ENCODE peak calls at places on chromosome 6, in eight cellular contexts. F, N, U, T, I, E, C and Q are unnamed samples.

GRCh38 chr6:35218021-35218420 is 4.3 kb downstream of the SCUBE3 start:
- DNase-seq in F (no peak), N (no peak), U (no peak), T (no peak), I (no peak), E (no peak), C (no peak), Q (no peak)

GRCh38 chr6:105835373-105835772 is 250.8 kb upstream of the PRDM1 start:
- DNase-seq in F (no peak), N (peak), U (peak), T (no peak), I (no peak), E (peak), C (no peak), Q (no peak)

GRCh38 chr6:89291256-89291819 is 23.8 kb downstream of the GABRR2 start:
- DNase-seq in F (peak), N (no peak), U (no peak), T (no peak), I (no peak), E (no peak), C (no peak), Q (no peak)

GRCh38 chr6:48917233-48917632 is 545.8 kb downstream of the MMUT start:
- DNase-seq in F (no peak), N (no peak), U (no peak), T (no peak), I (no peak), E (no peak), C (no peak), Q (no peak)

GRCh38 chr6:37483917-37484785 is 15.5 kb downstream of the CCDC167 start:
- DNase-seq in F (no peak), N (peak), U (peak), T (no peak), I (peak), E (no peak), C (peak), Q (no peak)

GRCh38 chr6:121826156-121826810 is 390.8 kb downstream of the GJA1 start:
- DNase-seq in F (no peak), N (no peak), U (peak), T (peak), I (no peak), E (peak), C (no peak), Q (peak)

GRCh38 chr6:15461127-15461944 is 201.5 kb downstream of the DTNBP1 start:
- DNase-seq in F (peak), N (no peak), U (no peak), T (no peak), I (no peak), E (no peak), C (no peak), Q (no peak)

GRCh38 chr6:40877362-40877761 is 161.7 kb downstream of the UNC5CL start:
- DNase-seq in F (no peak), N (no peak), U (peak), T (no peak), I (no peak), E (no peak), C (no peak), Q (no peak)

GRCh38 chr6:145887969-145888368 is 73.4 kb upstream of the FBXO30 start:
- DNase-seq in F (no peak), N (peak), U (no peak), T (no peak), I (no peak), E (no peak), C (no peak), Q (no peak)

GRCh38 chr6:25963426-25964123 is 973 bp downstream of the TRIM38 start:
- DNase-seq in F (no peak), N (no peak), U (peak), T (no peak), I (no peak), E (no peak), C (no peak), Q (no peak)

GRCh38 chr6:31575335-31575901 is at the start of gene TNF:
- DNase-seq in F (no peak), N (no peak), U (peak), T (no peak), I (peak), E (no peak), C (peak), Q (no peak)

GRCh38 chr6:160930547-160931377 is 60.8 kb upstream of the MAP3K4 start:
- DNase-seq in F (peak), N (peak), U (peak), T (peak), I (peak), E (peak), C (peak), Q (peak)

GRCh38 chr6:133248241-133249001 is 7.3 kb downstream of the EYA4 start:
- DNase-seq in F (no peak), N (no peak), U (peak), T (peak), I (no peak), E (no peak), C (no peak), Q (no peak)

GRCh38 chr6:166839569-166839968 is 116.8 kb downstream of the RNASET2 start:
- DNase-seq in F (no peak), N (no peak), U (no peak), T (no peak), I (no peak), E (no peak), C (no peak), Q (no peak)

GRCh38 chr6:169639653-169640278 is 62.1 kb downstream of the WDR27 start:
- DNase-seq in F (no peak), N (no peak), U (no peak), T (no peak), I (no peak), E (no peak), C (no peak), Q (no peak)

GRCh38 chr6:156752666-156753301 is 24.4 kb upstream of the ARID1B start:
- DNase-seq in F (no peak), N (no peak), U (no peak), T (no peak), I (no peak), E (no peak), C (peak), Q (no peak)

GRCh38 chr6:70371454-70372105 is 41.7 kb upstream of the FAM135A start:
- DNase-seq in F (no peak), N (no peak), U (peak), T (peak), I (no peak), E (peak), C (no peak), Q (peak)

GRCh38 chr6:164322533-164322932 is 908.0 kb downstream of the QKI start:
- DNase-seq in F (no peak), N (no peak), U (peak), T (peak), I (no peak), E (no peak), C (no peak), Q (no peak)